ENCODE peak calls at places on chromosomes 12 and 14, in four cellular contexts. One of them, this sample, is unnamed.

GRCh38 chr14:32588448-32589320 is 259.6 kb downstream of the AKAP6 start:
- DNase-seq in psoas muscle: no peak
- DNase-seq in heart left ventricle: no peak
- DNase-seq in A549: no peak
- DNase-seq in this sample: peak

GRCh38 chr12:43805149-43805856 is 814 bp downstream of the TWF1 start:
- DNase-seq in psoas muscle: no peak
- DNase-seq in heart left ventricle: no peak
- DNase-seq in A549: peak
- DNase-seq in this sample: no peak

GRCh38 chr14:89823732-89824131 is 130.8 kb downstream of the EFCAB11 start:
- DNase-seq in psoas muscle: no peak
- DNase-seq in heart left ventricle: no peak
- DNase-seq in A549: no peak
- DNase-seq in this sample: no peak

GRCh38 chr14:51458563-51458955 is 193.2 kb upstream of the FRMD6 start:
- DNase-seq in psoas muscle: no peak
- DNase-seq in heart left ventricle: no peak
- DNase-seq in A549: no peak
- DNase-seq in this sample: no peak

GRCh38 chr12:22627351-22627750 is 2.4 kb downstream of the ETNK1 start:
- DNase-seq in psoas muscle: no peak
- DNase-seq in heart left ventricle: no peak
- DNase-seq in A549: no peak
- DNase-seq in this sample: no peak

GRCh38 chr14:67186369-67186768 is 2.9 kb upstream of the GARIN2 start:
- DNase-seq in psoas muscle: no peak
- DNase-seq in heart left ventricle: no peak
- DNase-seq in A549: no peak
- DNase-seq in this sample: no peak

GRCh38 chr14:67734675-67735074 is 33.0 kb downstream of the RDH12 start:
- DNase-seq in psoas muscle: no peak
- DNase-seq in heart left ventricle: no peak
- DNase-seq in A549: no peak
- DNase-seq in this sample: no peak

GRCh38 chr12:4900327-4900726 is 9.4 kb upstream of the KCNA1 start:
- DNase-seq in psoas muscle: no peak
- DNase-seq in heart left ventricle: no peak
- DNase-seq in A549: no peak
- DNase-seq in this sample: no peak

GRCh38 chr12:97038859-97039258 is 131.8 kb downstream of the NEDD1 start:
- DNase-seq in psoas muscle: no peak
- DNase-seq in heart left ventricle: no peak
- DNase-seq in A549: no peak
- DNase-seq in this sample: no peak

GRCh38 chr12:93237235-93237915 is 140.3 kb upstream of the NUDT4 start:
- DNase-seq in psoas muscle: peak
- DNase-seq in heart left ventricle: peak
- DNase-seq in A549: no peak
- DNase-seq in this sample: no peak

GRCh38 chr12:117119592-117120198 is 20.5 kb upstream of the TESC start:
- DNase-seq in psoas muscle: peak
- DNase-seq in heart left ventricle: no peak
- DNase-seq in A549: peak
- DNase-seq in this sample: peak

GRCh38 chr12:52695039-52695438 is 8.3 kb downstream of the KRT77 start:
- DNase-seq in psoas muscle: no peak
- DNase-seq in heart left ventricle: no peak
- DNase-seq in A549: no peak
- DNase-seq in this sample: no peak

GRCh38 chr12:52698634-52699340 is 4.5 kb downstream of the KRT77 start:
- DNase-seq in psoas muscle: no peak
- DNase-seq in heart left ventricle: no peak
- DNase-seq in A549: no peak
- DNase-seq in this sample: no peak

GRCh38 chr12:52696588-52696987 is 6.7 kb downstream of the KRT77 start:
- DNase-seq in psoas muscle: no peak
- DNase-seq in heart left ventricle: no peak
- DNase-seq in A549: no peak
- DNase-seq in this sample: no peak

GRCh38 chr12:52699373-52699772 is 4.0 kb downstream of the KRT77 start:
- DNase-seq in psoas muscle: no peak
- DNase-seq in heart left ventricle: no peak
- DNase-seq in A549: no peak
- DNase-seq in this sample: no peak

DNA sequence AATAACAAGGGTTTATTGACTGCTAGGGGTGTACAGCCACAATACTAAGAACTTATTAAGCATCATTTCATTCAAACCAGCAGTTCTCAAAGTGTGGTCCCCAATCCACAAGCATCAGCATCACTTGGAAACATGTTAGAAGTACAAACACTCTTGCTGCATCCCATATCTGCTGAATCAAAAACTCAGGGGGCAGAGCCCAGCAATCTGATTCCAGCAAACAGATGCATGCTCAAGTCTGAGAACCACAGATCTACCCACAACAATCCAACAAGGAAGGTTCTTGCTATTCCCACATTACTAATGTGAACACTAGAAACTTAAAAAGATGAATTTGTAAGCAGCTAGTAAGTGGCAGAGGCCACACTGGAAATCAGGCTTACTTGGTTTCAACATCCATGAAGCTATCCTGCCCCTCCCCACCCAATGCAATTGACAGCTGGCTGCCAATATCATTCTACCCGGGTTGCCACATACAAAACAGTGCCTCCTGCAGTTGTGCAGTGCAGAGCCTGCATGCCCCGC is 6.2 kb downstream of the KRT77 start:
- DNase-seq in psoas muscle: no peak
- DNase-seq in heart left ventricle: no peak
- DNase-seq in A549: no peak
- DNase-seq in this sample: no peak
- TF ChIP-seq CTCF in psoas muscle: no peak
- TF ChIP-seq CTCF in heart left ventricle: no peak
- TF ChIP-seq CTCF in A549: no peak
- TF ChIP-seq CTCF in this sample: no peak

DNA sequence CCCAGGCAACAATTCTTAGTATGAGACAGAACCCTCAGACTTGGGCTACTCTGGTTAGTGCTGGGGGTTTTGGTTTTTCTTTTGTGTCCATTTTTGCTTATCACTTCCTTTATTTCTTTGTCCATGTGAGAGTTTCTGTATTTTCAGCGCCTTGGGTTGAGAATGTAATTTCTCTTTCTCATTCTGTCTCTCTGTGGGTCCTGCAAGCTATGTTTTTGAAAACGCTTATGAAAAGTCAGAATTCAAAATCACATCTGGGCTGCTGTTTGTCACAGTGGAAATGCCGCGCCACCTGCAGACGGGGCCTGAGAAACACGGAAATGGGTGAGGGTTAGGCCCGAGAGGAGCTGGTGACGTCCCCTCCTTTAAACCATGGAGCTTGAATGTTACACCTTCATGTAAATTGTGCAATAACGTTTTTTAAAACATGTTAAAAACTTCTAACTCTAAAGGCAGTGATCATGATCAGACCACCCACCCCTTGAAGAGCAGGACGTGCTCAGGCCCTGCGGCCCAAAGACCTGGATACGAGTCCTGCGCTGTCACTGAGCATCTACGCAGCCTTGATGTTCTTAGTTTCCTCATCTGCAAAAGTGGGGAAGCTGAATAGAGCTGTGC is 26.1 kb downstream of the JDP2 start:
- DNase-seq in psoas muscle: no peak
- DNase-seq in heart left ventricle: no peak
- DNase-seq in A549: no peak
- DNase-seq in this sample: no peak
- TF ChIP-seq CTCF in psoas muscle: no peak
- TF ChIP-seq CTCF in heart left ventricle: no peak
- TF ChIP-seq CTCF in A549: no peak
- TF ChIP-seq CTCF in this sample: no peak

GRCh38 chr12:50083301-50083700 is 1.8 kb upstream of the SMARCD1 start:
- DNase-seq in psoas muscle: no peak
- DNase-seq in heart left ventricle: no peak
- DNase-seq in A549: no peak
- DNase-seq in this sample: no peak

GRCh38 chr12:50087159-50087558 is 2.0 kb downstream of the SMARCD1 start:
- DNase-seq in psoas muscle: no peak
- DNase-seq in heart left ventricle: no peak
- DNase-seq in A549: no peak
- DNase-seq in this sample: no peak

GRCh38 chr12:50086148-50086547 is 1.0 kb downstream of the SMARCD1 start:
- DNase-seq in psoas muscle: no peak
- DNase-seq in heart left ventricle: no peak
- DNase-seq in A549: no peak
- DNase-seq in this sample: no peak

GRCh38 chr12:50085615-50085928 is 430 bp downstream of the SMARCD1 start:
- DNase-seq in psoas muscle: no peak
- DNase-seq in heart left ventricle: no peak
- DNase-seq in A549: no peak
- DNase-seq in this sample: no peak

GRCh38 chr12:50084775-50085614 is at the start of gene SMARCD1:
- DNase-seq in psoas muscle: peak
- DNase-seq in heart left ventricle: peak
- DNase-seq in A549: peak
- DNase-seq in this sample: peak
- TF ChIP-seq CTCF in psoas muscle: peak
- TF ChIP-seq CTCF in heart left ventricle: peak
- TF ChIP-seq CTCF in A549: peak
- TF ChIP-seq CTCF in this sample: no peak

GRCh38 chr14:101072945-101073597 is 169.5 kb upstream of the RTL1 start:
- DNase-seq in psoas muscle: no peak
- DNase-seq in heart left ventricle: no peak
- DNase-seq in A549: peak
- DNase-seq in this sample: peak
- TF ChIP-seq CTCF in psoas muscle: no peak
- TF ChIP-seq CTCF in heart left ventricle: no peak
- TF ChIP-seq CTCF in A549: peak
- TF ChIP-seq CTCF in this sample: no peak

DNA sequence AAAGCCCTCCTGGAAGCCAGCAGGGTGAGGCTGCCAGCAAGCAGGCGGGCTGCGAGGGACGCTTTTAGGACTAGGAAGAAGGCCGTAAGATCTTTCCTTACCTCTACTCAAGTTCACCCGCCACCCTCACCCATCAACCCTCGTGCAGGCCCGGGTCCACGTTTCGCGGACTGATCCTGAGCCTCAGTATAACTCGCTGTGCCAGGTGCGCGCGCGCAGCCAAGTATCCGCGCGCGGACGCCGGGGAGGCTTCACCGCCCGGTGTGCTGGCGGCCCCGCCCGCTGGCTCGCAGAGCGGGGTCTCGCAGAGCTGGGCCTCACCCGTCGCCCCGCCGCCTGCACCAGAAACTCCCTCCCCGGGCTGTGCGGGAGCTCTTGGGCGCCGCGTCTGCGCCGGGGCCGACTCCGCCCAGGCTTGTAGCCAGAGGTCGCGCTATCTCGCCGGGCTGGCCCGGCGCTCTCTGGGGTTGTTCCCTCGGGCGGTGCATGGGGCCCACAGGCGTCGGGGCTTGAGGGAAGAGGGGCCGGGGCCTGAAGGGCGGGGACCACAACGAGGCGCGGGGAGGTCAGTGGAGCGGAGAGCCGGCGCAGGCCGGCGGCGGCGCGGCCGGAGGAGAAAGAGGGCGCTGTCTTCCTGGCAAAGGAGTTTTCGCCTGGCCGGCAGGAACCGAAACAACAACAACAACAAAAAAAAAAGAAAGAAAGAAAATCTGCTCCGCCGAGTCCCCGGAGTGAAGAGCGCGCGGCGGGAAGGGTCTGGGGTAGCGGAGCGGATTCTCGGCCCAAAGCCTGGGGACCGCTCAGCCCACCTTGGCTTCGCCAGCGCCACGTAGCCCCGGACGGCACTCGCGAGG is 7.7 kb upstream of the SIX1 start:
- DNase-seq in psoas muscle: peak
- DNase-seq in heart left ventricle: peak
- DNase-seq in A549: peak
- DNase-seq in this sample: peak
- TF ChIP-seq CTCF in psoas muscle: peak
- TF ChIP-seq CTCF in heart left ventricle: peak
- TF ChIP-seq CTCF in A549: peak
- TF ChIP-seq CTCF in this sample: peak

DNA sequence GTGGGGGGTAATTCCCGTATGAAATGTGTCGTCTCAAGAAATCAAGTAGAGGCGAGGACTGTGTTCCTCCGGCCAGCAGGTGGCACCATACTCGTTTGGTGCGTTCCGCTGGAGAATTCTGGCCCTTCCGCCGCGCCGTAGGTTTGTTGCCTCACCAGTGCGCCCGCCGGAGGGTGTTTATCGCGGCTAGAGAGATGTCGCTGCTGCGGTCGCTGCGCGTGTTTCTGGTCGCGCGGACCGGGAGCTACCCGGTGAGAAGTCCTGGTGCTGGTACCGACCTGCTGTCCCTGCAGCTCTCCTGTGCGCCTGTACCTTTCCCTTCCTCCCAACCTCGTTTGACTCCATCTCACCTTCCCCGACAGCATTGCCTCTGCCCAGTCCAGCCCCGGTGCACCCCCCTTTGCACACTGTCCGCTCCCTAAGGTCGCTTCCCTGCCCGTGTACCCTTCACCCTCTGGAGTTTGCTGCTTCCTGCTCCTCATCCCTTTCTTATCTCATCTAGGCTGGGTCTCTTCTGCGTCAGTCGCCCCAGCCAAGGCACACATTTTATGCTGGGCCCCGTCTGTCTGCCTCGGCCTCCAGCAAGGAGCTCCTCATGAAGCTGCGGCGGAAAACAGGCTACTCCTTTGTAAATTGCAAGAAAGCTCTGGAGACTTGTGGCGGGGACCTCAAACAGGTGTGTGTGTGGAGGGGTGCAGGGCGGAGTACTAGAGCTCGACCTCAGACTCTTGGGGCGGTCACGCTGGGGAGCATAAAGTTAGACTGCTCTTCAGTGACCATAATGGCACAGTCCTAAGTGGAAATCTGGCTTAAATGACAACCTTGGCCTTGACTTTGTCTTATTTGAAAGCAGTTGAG is at the start of gene TSFM:
- DNase-seq in psoas muscle: peak
- DNase-seq in heart left ventricle: peak
- DNase-seq in A549: peak
- DNase-seq in this sample: peak
- TF ChIP-seq CTCF in psoas muscle: peak
- TF ChIP-seq CTCF in heart left ventricle: peak
- TF ChIP-seq CTCF in A549: peak
- TF ChIP-seq CTCF in this sample: peak